ENCODE peak calls at places on chromosomes 11 and 22, in four cellular contexts. One of them, this sample, is unnamed.

GRCh38 chr11:10477690-10478046 is 22.6 kb downstream of the AMPD3 start:
- DNase-seq in K562: no peak
- DNase-seq in SK-N-SH: no peak
- DNase-seq in GM12878: no peak
- DNase-seq in this sample: no peak

GRCh38 chr22:30806391-30806861 is 111.8 kb downstream of the OSBP2 start:
- DNase-seq in K562: peak; percentile 35
- DNase-seq in SK-N-SH: no peak
- DNase-seq in GM12878: no peak
- DNase-seq in this sample: peak; percentile 57

GRCh38 chr11:1823376-1824220 is 11.2 kb upstream of the SYT8 start:
- DNase-seq in K562: no peak
- DNase-seq in SK-N-SH: no peak
- DNase-seq in GM12878: no peak
- DNase-seq in this sample: no peak

GRCh38 chr11:18012314-18012905 is 437 bp downstream of the SERGEF start:
- DNase-seq in K562: peak; percentile 62
- DNase-seq in SK-N-SH: peak; percentile 57
- DNase-seq in GM12878: no peak
- DNase-seq in this sample: peak; percentile 20

GRCh38 chr22:21564411-21564810 is 3.1 kb upstream of the UBE2L3 start:
- DNase-seq in K562: no peak
- DNase-seq in SK-N-SH: no peak
- DNase-seq in GM12878: no peak
- DNase-seq in this sample: no peak

GRCh38 chr11:101034076-101034475 is 95.5 kb downstream of the PGR start:
- DNase-seq in K562: no peak
- DNase-seq in SK-N-SH: no peak
- DNase-seq in GM12878: no peak
- DNase-seq in this sample: no peak

GRCh38 chr11:126891556-126892217 is 108.9 kb downstream of the KIRREL3 start:
- DNase-seq in K562: no peak
- DNase-seq in SK-N-SH: no peak
- DNase-seq in GM12878: no peak
- DNase-seq in this sample: no peak

GRCh38 chr11:59810911-59811259 is 307 bp upstream of the MRPL16 start:
- DNase-seq in K562: no peak
- DNase-seq in SK-N-SH: no peak
- DNase-seq in GM12878: no peak
- DNase-seq in this sample: no peak

GRCh38 chr22:50671641-50672040 is 982 bp upstream of the SHANK3 start:
- DNase-seq in K562: no peak
- DNase-seq in SK-N-SH: no peak
- DNase-seq in GM12878: no peak
- DNase-seq in this sample: no peak

GRCh38 chr11:129999407-129999806 is 3.2 kb downstream of the PRDM10 start:
- DNase-seq in K562: no peak
- DNase-seq in SK-N-SH: no peak
- DNase-seq in GM12878: no peak
- DNase-seq in this sample: no peak
- TF ChIP-seq RCOR1 in K562: no peak
- TF ChIP-seq RCOR1 in SK-N-SH: no peak
- TF ChIP-seq RCOR1 in GM12878: no peak
- TF ChIP-seq RCOR1 in this sample: no peak

GRCh38 chr11:79006854-79007253 is 432.2 kb upstream of the NARS2 start:
- DNase-seq in K562: no peak
- DNase-seq in SK-N-SH: no peak
- DNase-seq in GM12878: no peak
- DNase-seq in this sample: no peak
- TF ChIP-seq REST in K562: no peak
- TF ChIP-seq REST in SK-N-SH: no peak
- TF ChIP-seq REST in GM12878: no peak
- TF ChIP-seq REST in this sample: no peak

GRCh38 chr11:68552542-68552941 is 92.0 kb downstream of the PPP6R3 start:
- DNase-seq in K562: no peak
- DNase-seq in SK-N-SH: no peak
- DNase-seq in GM12878: no peak
- DNase-seq in this sample: no peak

GRCh38 chr11:68550485-68550817 is 89.9 kb downstream of the PPP6R3 start:
- DNase-seq in K562: no peak
- DNase-seq in SK-N-SH: no peak
- DNase-seq in GM12878: no peak
- DNase-seq in this sample: no peak

GRCh38 chr11:68551223-68551622 is 90.7 kb downstream of the PPP6R3 start:
- DNase-seq in K562: no peak
- DNase-seq in SK-N-SH: no peak
- DNase-seq in GM12878: no peak
- DNase-seq in this sample: no peak

GRCh38 chr11:68551777-68552176 is 91.2 kb downstream of the PPP6R3 start:
- DNase-seq in K562: no peak
- DNase-seq in SK-N-SH: no peak
- DNase-seq in GM12878: no peak
- DNase-seq in this sample: no peak

DNA sequence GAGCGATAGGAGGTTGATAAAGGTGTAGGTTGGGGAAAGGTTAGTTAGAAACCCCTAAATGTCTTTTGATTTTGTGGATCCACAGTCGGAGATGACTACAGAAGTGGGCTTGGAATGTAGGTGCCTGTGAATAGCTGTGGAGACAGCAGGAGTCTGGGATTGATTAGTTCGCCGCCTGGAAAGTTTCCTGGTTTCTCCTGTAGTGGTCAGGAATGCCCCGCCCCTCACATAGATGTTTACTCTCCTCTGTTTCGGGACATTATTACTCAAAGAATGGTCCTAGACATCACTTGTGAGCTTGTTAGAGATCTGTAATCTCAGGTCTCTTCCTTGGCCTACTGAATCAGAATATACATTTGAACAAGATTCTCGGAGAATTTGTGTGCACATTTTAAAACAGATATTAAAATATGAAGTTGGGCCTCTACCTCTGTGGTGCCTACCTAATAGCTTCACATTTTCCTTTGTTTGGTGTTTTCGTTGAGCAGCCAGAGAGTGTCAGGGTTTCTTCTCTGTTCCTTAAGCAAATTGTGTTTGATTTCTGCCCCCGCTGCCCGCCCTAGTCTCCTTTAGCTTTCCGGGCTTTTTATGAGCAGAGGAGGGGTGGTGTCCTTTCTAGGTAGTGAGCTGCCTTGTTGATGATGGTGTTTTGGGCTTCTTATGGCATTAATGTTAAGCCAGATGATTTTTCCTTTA is 89.4 kb downstream of the PPP6R3 start:
- DNase-seq in K562: no peak
- DNase-seq in SK-N-SH: no peak
- DNase-seq in GM12878: no peak
- DNase-seq in this sample: no peak
- TF ChIP-seq RCOR1 in K562: no peak
- TF ChIP-seq RCOR1 in SK-N-SH: no peak
- TF ChIP-seq RCOR1 in GM12878: no peak
- TF ChIP-seq RCOR1 in this sample: no peak

GRCh38 chr22:24555160-24555495 is 190 bp upstream of the GUCD1 start:
- DNase-seq in K562: peak; percentile 96
- DNase-seq in SK-N-SH: peak; percentile 99
- DNase-seq in GM12878: peak; percentile 92
- DNase-seq in this sample: peak; percentile 97

GRCh38 chr22:24559471-24559870 is 3.7 kb downstream of the SNRPD3 start:
- DNase-seq in K562: peak; percentile 10
- DNase-seq in SK-N-SH: no peak
- DNase-seq in GM12878: no peak
- DNase-seq in this sample: no peak

GRCh38 chr22:24554316-24555159 is at the start of gene GUCD1:
- DNase-seq in K562: no peak
- DNase-seq in SK-N-SH: no peak
- DNase-seq in GM12878: no peak
- DNase-seq in this sample: no peak

GRCh38 chr22:24553597-24554315 is 1.2 kb downstream of the GUCD1 start:
- DNase-seq in K562: peak; percentile 36
- DNase-seq in SK-N-SH: no peak
- DNase-seq in GM12878: no peak
- DNase-seq in this sample: no peak

GRCh38 chr22:24555496-24556253 is at the start of gene SNRPD3:
- DNase-seq in K562: peak; percentile 91
- DNase-seq in SK-N-SH: peak; percentile 86
- DNase-seq in GM12878: peak; percentile 59
- DNase-seq in this sample: peak; percentile 75
- TF ChIP-seq REST in K562: peak; percentile 38
- TF ChIP-seq REST in SK-N-SH: peak; percentile 64
- TF ChIP-seq REST in GM12878: peak; percentile 21
- TF ChIP-seq REST in this sample: no peak

GRCh38 chr11:64372021-64372420 is 13.1 kb downstream of the RPS6KA4 start:
- DNase-seq in K562: no peak
- DNase-seq in SK-N-SH: no peak
- DNase-seq in GM12878: no peak
- DNase-seq in this sample: no peak

GRCh38 chr11:64376071-64376470 is 17.1 kb downstream of the RPS6KA4 start:
- DNase-seq in K562: no peak
- DNase-seq in SK-N-SH: no peak
- DNase-seq in GM12878: no peak
- DNase-seq in this sample: no peak

GRCh38 chr11:64373598-64373974 is 14.6 kb downstream of the RPS6KA4 start:
- DNase-seq in K562: no peak
- DNase-seq in SK-N-SH: no peak
- DNase-seq in GM12878: no peak
- DNase-seq in this sample: no peak

GRCh38 chr11:64371201-64371600 is 12.2 kb downstream of the RPS6KA4 start:
- DNase-seq in K562: no peak
- DNase-seq in SK-N-SH: peak; percentile 36
- DNase-seq in GM12878: no peak
- DNase-seq in this sample: no peak

DNA sequence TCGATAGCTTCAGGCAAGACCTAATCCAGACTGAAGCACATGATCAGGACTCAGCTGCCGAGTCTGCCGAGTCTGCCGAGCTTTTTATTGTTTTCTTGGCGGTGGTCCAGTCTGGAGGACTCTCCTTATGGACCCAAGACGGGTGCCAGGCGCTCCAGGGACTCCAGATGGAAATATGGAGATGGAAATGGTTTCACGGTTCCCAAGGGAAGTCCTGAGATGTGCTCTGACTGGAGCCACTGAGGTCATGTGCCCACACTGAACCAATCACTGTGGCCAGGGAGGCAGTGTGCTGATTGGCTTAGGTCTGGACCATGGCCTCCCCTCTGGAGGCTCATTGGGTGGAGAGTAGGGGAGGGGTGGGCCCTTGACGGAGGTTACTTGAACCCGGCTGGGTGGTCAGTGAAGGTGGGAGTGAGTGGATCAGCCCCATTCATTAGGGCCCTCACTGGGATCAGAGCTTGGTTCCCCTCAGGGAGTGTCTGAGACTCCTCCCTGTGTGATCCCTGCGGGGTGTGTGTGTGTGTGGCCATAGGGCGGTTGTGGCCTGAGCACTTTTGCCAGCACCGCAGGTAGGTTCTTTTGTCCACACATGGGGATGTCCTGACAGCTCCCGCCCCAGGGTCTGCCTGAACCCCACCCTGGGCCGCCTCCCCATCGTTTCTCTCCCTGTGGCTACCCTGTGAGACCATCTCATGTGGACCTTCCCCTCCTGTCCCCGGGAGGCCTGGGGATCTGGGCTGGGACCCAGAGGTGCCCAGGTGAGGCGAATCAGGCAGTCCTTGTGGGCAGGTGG is 14.0 kb downstream of the RPS6KA4 start:
- DNase-seq in K562: peak; percentile 89
- DNase-seq in SK-N-SH: peak; percentile 90
- DNase-seq in GM12878: no peak
- DNase-seq in this sample: peak; percentile 88
- TF ChIP-seq RCOR1 in K562: no peak
- TF ChIP-seq RCOR1 in SK-N-SH: no peak
- TF ChIP-seq RCOR1 in GM12878: no peak
- TF ChIP-seq RCOR1 in this sample: no peak

This sample was measured in A549.